ENCODE peak calls at places on chromosomes 3 and 15, in seven cellular contexts. D is pancreas, W is right atrium auricular region, S is DND-41, Q is mammary epithelial cell, Z is Karpas-422, Y is upper lobe of left lung. J is an unnamed sample.
A peak's percentile ranks its signal among the peaks of the same experiment; 100 is the strongest.

GRCh38 chr3:52633786-52634185 is 51.9 kb downstream of the PBRM1 start:
- DNase-seq in W (no peak), Y (no peak), D (no peak), Z (no peak), Q (no peak), S (no peak), J (no peak)

GRCh38 chr3:165393458-165393857 is 197.3 kb upstream of the SLITRK3 start:
- DNase-seq in Z (no peak), Q (no peak), D (no peak), S (no peak), Y (no peak), W (no peak), J (no peak)

GRCh38 chr3:14169871-14170270 is 8.5 kb downstream of the XPC start:
- DNase-seq in Q (no peak), Z (no peak), W (no peak), D (no peak), S (no peak), Y (no peak), J (no peak)

GRCh38 chr3:178100881-178101280 is 435.4 kb upstream of the KCNMB2 start:
- DNase-seq in S (no peak), D (no peak), Y (no peak), Q (no peak), Z (no peak), W (no peak), J (no peak)

GRCh38 chr3:14535616-14536015 is 4.5 kb downstream of the GRIP2 start:
- DNase-seq in Q (no peak), Y (no peak), W (no peak), D (peak; percentile 24), Z (no peak), S (no peak), J (no peak)

GRCh38 chr3:186534113-186534669 is 10.0 kb downstream of the CRYGS start:
- DNase-seq in W (no peak), Q (no peak), S (no peak), D (no peak), Z (peak; percentile 95), Y (no peak), J (no peak)

GRCh38 chr3:120614765-120615164 is 18.6 kb downstream of the NDUFB4 start:
- DNase-seq in S (no peak), Z (no peak), D (no peak), Y (no peak), Q (no peak), W (no peak), J (no peak)

GRCh38 chr3:56076746-56077145 is 391.5 kb downstream of the ERC2 start:
- DNase-seq in Y (no peak), Q (peak; percentile 44), Z (no peak), S (no peak), W (no peak), D (no peak), J (no peak)

GRCh38 chr3:53844262-53845102 is 1.7 kb downstream of the CHDH start:
- DNase-seq in D (peak; percentile 74), Z (no peak), W (no peak), Y (no peak), S (no peak), Q (no peak), J (no peak)

GRCh38 chr15:64180235-64180824 is 17.5 kb upstream of the PPIB start:
- DNase-seq in Z (peak; percentile 84), D (no peak), S (no peak), Y (no peak), Q (no peak), W (no peak), J (no peak)

GRCh38 chr3:108966773-108967172 is 13.1 kb upstream of the GUCA1C start:
- DNase-seq in S (no peak), Z (no peak), Y (no peak), Q (no peak), D (no peak), W (no peak), J (no peak)

GRCh38 chr3:156406393-156406792 is 148.5 kb downstream of the SSR3 start:
- DNase-seq in Z (no peak), D (no peak), Y (no peak), Q (no peak), S (no peak), W (no peak), J (no peak)

GRCh38 chr3:113839551-113839950 is 963 bp downstream of the GRAMD1C start:
- DNase-seq in Q (no peak), W (no peak), D (no peak), Y (no peak), S (no peak), Z (no peak), J (no peak)

GRCh38 chr3:15269091-15269989 is 63.0 kb downstream of the SH3BP5 start:
- DNase-seq in Q (peak; percentile 97), D (no peak), Z (no peak), S (peak; percentile 86), Y (peak; percentile 90), W (peak; percentile 96), J (peak; percentile 96)

GRCh38 chr3:52401021-52401420 is 43.9 kb downstream of the SEMA3G start:
- DNase-seq in Y (no peak), Q (no peak), S (no peak), D (peak; percentile 28), Z (no peak), W (no peak), J (no peak)

GRCh38 chr15:85980946-85981345 is 98.7 kb upstream of the AGBL1 start:
- DNase-seq in D (no peak), Q (peak; percentile 17), Z (no peak), Y (no peak), W (no peak), S (no peak), J (no peak)

GRCh38 chr3:36714343-36714742 is 50.0 kb downstream of the DCLK3 start:
- DNase-seq in Q (no peak), S (no peak), Y (no peak), D (no peak), Z (no peak), W (no peak), J (no peak)

GRCh38 chr3:14508966-14509795 is 31.0 kb downstream of the GRIP2 start:
- DNase-seq in Q (no peak), Z (peak; percentile 91), S (peak; percentile 76), Y (peak; percentile 62), W (no peak), D (peak; percentile 83), J (no peak)

GRCh38 chr3:80017369-80017768 is 249.6 kb upstream of the ROBO1 start:
- DNase-seq in S (no peak), W (no peak), Z (no peak), D (no peak), Y (no peak), Q (no peak), J (no peak)

GRCh38 chr3:130779486-130779885 is 32.9 kb upstream of the PIK3R4 start:
- DNase-seq in Y (no peak), D (no peak), Z (no peak), W (no peak), S (no peak), Q (no peak), J (no peak)

GRCh38 chr3:130787422-130788068 is 40.9 kb upstream of the PIK3R4 start:
- DNase-seq in D (no peak), Z (no peak), W (no peak), S (no peak), Q (no peak), Y (no peak), J (no peak)

GRCh38 chr3:130786306-130786705 is 39.7 kb upstream of the PIK3R4 start:
- DNase-seq in Y (no peak), S (no peak), W (no peak), Q (no peak), Z (no peak), D (no peak), J (no peak)

GRCh38 chr3:130779031-130779430 is 32.4 kb upstream of the PIK3R4 start:
- DNase-seq in D (no peak), Q (no peak), S (no peak), W (no peak), Y (no peak), Z (no peak), J (no peak)

GRCh38 chr3:130783629-130784028 is 37.0 kb upstream of the PIK3R4 start:
- DNase-seq in S (no peak), Y (no peak), D (no peak), Z (no peak), W (no peak), Q (peak; percentile 74), J (no peak)
- H3K27ac ChIP-seq in S (no peak overlapping the region), Y (no peak overlapping the region), D (no peak overlapping the region), Z (no peak overlapping the region), W (no peak overlapping the region), Q (no peak overlapping the region), J (no peak overlapping the region)

DNA sequence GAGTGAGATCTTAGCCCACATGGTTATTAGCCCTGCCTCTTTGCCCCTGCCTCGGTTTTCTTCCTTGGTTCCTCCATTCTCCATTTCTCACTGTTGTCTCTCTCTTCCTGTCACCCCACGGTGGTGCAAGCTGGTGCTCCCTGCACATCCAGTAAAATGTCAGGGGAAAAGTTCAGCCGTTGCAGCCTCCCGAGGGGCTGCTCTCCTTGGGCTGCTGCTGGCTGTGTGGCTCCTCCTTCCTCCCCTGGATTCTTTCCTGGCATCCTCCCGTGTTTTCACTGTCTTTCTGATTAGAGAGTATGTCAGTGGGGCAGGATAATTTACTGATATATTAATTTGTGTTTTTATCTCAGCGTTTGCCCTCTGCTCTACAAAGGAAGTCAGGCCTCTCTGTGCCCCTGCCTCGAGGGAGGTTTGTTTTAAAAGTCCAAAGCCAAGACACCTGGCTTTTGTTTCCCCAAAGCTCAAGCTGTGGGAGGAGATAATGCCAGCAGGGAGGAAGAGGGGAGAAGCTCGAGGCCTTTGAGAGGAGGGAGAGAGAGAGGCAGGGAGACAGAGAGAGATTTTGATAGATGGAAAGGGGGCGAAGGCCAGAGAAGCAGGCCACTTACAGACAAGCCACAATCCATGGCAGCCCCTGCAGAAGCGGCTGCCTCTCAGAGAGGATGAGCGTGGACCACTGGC is 150.3 kb upstream of the NR2F2 start:
- DNase-seq in Y (no peak), Q (no peak), Z (no peak), S (no peak), D (no peak), W (no peak), J (no peak)
- H3K27ac ChIP-seq in Y (no peak overlapping the region), Q (no peak overlapping the region), Z (no peak overlapping the region), S (no peak overlapping the region), D (no peak overlapping the region), W (no peak overlapping the region), J (no peak overlapping the region)

GRCh38 chr15:89783111-89783860 is 7.2 kb downstream of the MESP2 start:
- DNase-seq in Y (no peak), W (no peak), Q (no peak), Z (no peak), S (no peak), D (peak; percentile 84), J (peak; percentile 71)

GRCh38 chr15:89780601-89781000 is 4.5 kb downstream of the MESP2 start:
- DNase-seq in S (no peak), D (peak; percentile 2), W (no peak), Q (no peak), Y (no peak), Z (no peak), J (no peak)

GRCh38 chr15:89781891-89782618 is 5.9 kb downstream of the MESP2 start:
- DNase-seq in S (no peak), Q (peak; percentile 94), Y (no peak), Z (no peak), D (peak; percentile 45), W (no peak), J (peak; percentile 62)

GRCh38 chr15:89778861-89779260 is 2.7 kb downstream of the MESP2 start:
- DNase-seq in D (no peak), Q (no peak), Z (no peak), Y (no peak), W (no peak), S (no peak), J (peak; percentile 50)

GRCh38 chr15:89781055-89781454 is 4.9 kb downstream of the MESP2 start:
- DNase-seq in Q (peak; percentile 77), S (no peak), Y (no peak), Z (no peak), W (no peak), D (peak; percentile 35), J (no peak)
- H3K27ac ChIP-seq in Q (peak overlapping the region; percentile 59), S (no peak overlapping the region), Y (no peak overlapping the region), Z (no peak overlapping the region), W (no peak overlapping the region), D (no peak overlapping the region), J (no peak overlapping the region)

GRCh38 chr3:129688310-129688895 is 81.9 kb upstream of the PLXND1 start:
- DNase-seq in Y (peak; percentile 31), D (peak; percentile 75), S (no peak), Q (no peak), Z (no peak), W (peak; percentile 88), J (peak; percentile 74)
- H3K27ac ChIP-seq in Y (peak overlapping the region; percentile 5), D (no peak overlapping the region), S (no peak overlapping the region), Q (no peak overlapping the region), Z (no peak overlapping the region), W (peak overlapping the region; percentile 81), J (no peak overlapping the region)